ENCODE peak calls at places on chromosomes 5 and 9, in ten cellular contexts. T is CD4-positive, CD25-positive, alpha-beta regulatory T cell; J is head of caudate nucleus; C is cardiac muscle cell; A is GM06990; F is fibroblast of the aortic adventitia; V is OCI-M1; Z is left cardiac atrium; U is NCI-H460; E is HFFc6. X is an unnamed sample.

GRCh38 chr9:110455860-110456259 is 118.2 kb upstream of the TXNDC8 start:
- DNase-seq in J (no peak), F (no peak), U (no peak), T (no peak), E (no peak), Z (no peak), A (no peak), C (no peak), V (no peak), X (no peak)

GRCh38 chr5:66744040-66744439 is 147.8 kb downstream of the MAST4 start:
- DNase-seq in V (peak), Z (peak), J (no peak), U (no peak), T (no peak), C (peak), A (no peak), F (peak), E (no peak), X (peak)

GRCh38 chr5:64506567-64507321 is 929 bp downstream of the RGS7BP start:
- DNase-seq in C (no peak), J (no peak), Z (no peak), T (no peak), F (no peak), U (no peak), E (no peak), A (no peak), V (no peak), X (no peak)

GRCh38 chr5:181173420-181174342 is 26.3 kb downstream of the OR2V2 start:
- DNase-seq in F (no peak), E (peak), U (peak), A (peak), J (no peak), C (peak), T (peak), Z (no peak), V (no peak), X (no peak)

GRCh38 chr5:92907914-92908606 is 673.0 kb downstream of the NR2F1-AS1 start:
- DNase-seq in V (peak), U (no peak), J (no peak), A (peak), F (peak), C (peak), E (peak), Z (no peak), T (no peak), X (no peak)

GRCh38 chr9:34507966-34508365 is 14.8 kb downstream of the ENHO start:
- DNase-seq in J (no peak), F (no peak), T (no peak), C (no peak), A (no peak), Z (no peak), V (no peak), U (no peak), E (no peak), X (no peak)

GRCh38 chr5:139642891-139643871 is 5.0 kb upstream of the CXXC5 start:
- DNase-seq in V (no peak), U (no peak), F (no peak), C (no peak), A (no peak), J (no peak), Z (peak), T (no peak), E (no peak), X (peak)

GRCh38 chr5:170648546-170648945 is 135.0 kb upstream of the GABRP start:
- DNase-seq in V (no peak), E (no peak), Z (no peak), U (no peak), C (no peak), A (no peak), F (no peak), J (no peak), T (no peak), X (no peak)

GRCh38 chr9:114786251-114786650 is 19.6 kb downstream of the TNFSF15 start:
- DNase-seq in V (no peak), J (no peak), E (no peak), T (no peak), C (no peak), U (no peak), Z (no peak), F (peak), A (no peak), X (no peak)

GRCh38 chr5:154642499-154643245 is 112.5 kb upstream of the LARP1 start:
- DNase-seq in J (no peak), U (no peak), T (no peak), Z (no peak), E (peak), C (peak), F (peak), A (no peak), V (peak), X (peak)

GRCh38 chr5:173329370-173330150 is 1.3 kb upstream of the STC2 start:
- DNase-seq in A (peak), V (no peak), F (no peak), T (no peak), U (peak), Z (no peak), C (no peak), E (no peak), J (no peak), X (no peak)

GRCh38 chr5:154878642-154879335 is 20.4 kb downstream of the CNOT8 start:
- DNase-seq in U (no peak), C (no peak), A (no peak), T (no peak), Z (no peak), F (no peak), E (no peak), V (peak), J (no peak), X (peak)

GRCh38 chr9:77943053-77943452 is 88.6 kb downstream of the GNAQ start:
- DNase-seq in U (no peak), C (peak), J (no peak), T (no peak), E (no peak), V (peak), A (no peak), F (no peak), Z (no peak), X (no peak)

GRCh38 chr5:109703827-109704226 is 14.1 kb downstream of the MAN2A1 start:
- DNase-seq in C (no peak), U (no peak), V (peak), F (peak), T (no peak), A (no peak), E (no peak), Z (no peak), J (no peak), X (peak)

GRCh38 chr9:134689320-134690181 is 47.9 kb downstream of the COL5A1 start:
- DNase-seq in V (peak), U (peak), T (no peak), F (peak), E (peak), C (peak), J (peak), Z (peak), A (peak), X (peak)

GRCh38 chr9:95511232-95511951 is 5.4 kb downstream of the PTCH1 start:
- DNase-seq in A (no peak), E (peak), V (peak), U (peak), T (peak), C (peak), F (peak), Z (peak), J (peak), X (peak)

GRCh38 chr5:179268399-179268952 is 76.8 kb downstream of the ADAMTS2 start:
- DNase-seq in Z (peak), T (no peak), F (no peak), C (no peak), U (no peak), E (no peak), V (no peak), J (no peak), A (no peak), X (no peak)

GRCh38 chr5:71943874-71944273 is 163.4 kb upstream of the MAP1B start:
- DNase-seq in A (no peak), T (no peak), F (no peak), Z (no peak), C (no peak), J (no peak), E (no peak), U (no peak), V (no peak), X (no peak)

GRCh38 chr9:19870988-19871387 is 82.2 kb upstream of the SLC24A2 start:
- DNase-seq in F (no peak), Z (no peak), C (no peak), A (no peak), V (no peak), T (no peak), U (no peak), E (no peak), J (no peak), X (no peak)